ENCODE peak calls at places on chromosomes 13 and 19, in six cellular contexts. One of them, this sample, is unnamed.

GRCh38 chr13:110644892-110645521 is 29.7 kb downstream of the NAXD start:
- DNase-seq in heart left ventricle: peak
- DNase-seq in neural progenitor cell: peak
- DNase-seq in GM12865: peak
- DNase-seq in Calu3: no peak
- DNase-seq in astrocyte of the cerebellum: no peak
- DNase-seq in this sample: peak

GRCh38 chr13:104984296-104984818 is 1551.1 kb downstream of the EFNB2 start:
- DNase-seq in GM12865: peak
- DNase-seq in Calu3: no peak
- DNase-seq in astrocyte of the cerebellum: peak
- DNase-seq in neural progenitor cell: no peak
- DNase-seq in heart left ventricle: peak
- DNase-seq in this sample: peak

GRCh38 chr13:27636624-27637288 is 15.1 kb downstream of the POLR1D start:
- DNase-seq in GM12865: no peak
- DNase-seq in neural progenitor cell: no peak
- DNase-seq in Calu3: no peak
- DNase-seq in astrocyte of the cerebellum: no peak
- DNase-seq in heart left ventricle: no peak
- DNase-seq in this sample: no peak

GRCh38 chr19:54209748-54210494 is 9.3 kb downstream of the RPS9 start:
- DNase-seq in heart left ventricle: peak
- DNase-seq in astrocyte of the cerebellum: peak
- DNase-seq in Calu3: peak
- DNase-seq in GM12865: no peak
- DNase-seq in neural progenitor cell: no peak
- DNase-seq in this sample: peak

GRCh38 chr13:111944171-111944583 is 122.8 kb upstream of the SOX1 start:
- DNase-seq in GM12865: no peak
- DNase-seq in neural progenitor cell: no peak
- DNase-seq in heart left ventricle: no peak
- DNase-seq in astrocyte of the cerebellum: no peak
- DNase-seq in Calu3: no peak
- DNase-seq in this sample: no peak

GRCh38 chr19:6853868-6854267 is 33.5 kb upstream of the ADGRE1 start:
- DNase-seq in heart left ventricle: no peak
- DNase-seq in neural progenitor cell: no peak
- DNase-seq in astrocyte of the cerebellum: no peak
- DNase-seq in Calu3: no peak
- DNase-seq in GM12865: no peak
- DNase-seq in this sample: no peak

GRCh38 chr13:98453254-98453843 is 123.6 kb downstream of the STK24 start:
- DNase-seq in heart left ventricle: no peak
- DNase-seq in astrocyte of the cerebellum: no peak
- DNase-seq in Calu3: no peak
- DNase-seq in neural progenitor cell: no peak
- DNase-seq in GM12865: no peak
- DNase-seq in this sample: no peak

GRCh38 chr19:6794817-6795431 is 22.4 kb downstream of the VAV1 start:
- DNase-seq in astrocyte of the cerebellum: no peak
- DNase-seq in heart left ventricle: no peak
- DNase-seq in Calu3: no peak
- DNase-seq in neural progenitor cell: no peak
- DNase-seq in GM12865: no peak
- DNase-seq in this sample: no peak

GRCh38 chr19:4066176-4066606 is 508 bp downstream of the ZBTB7A start:
- DNase-seq in Calu3: no peak
- DNase-seq in GM12865: no peak
- DNase-seq in heart left ventricle: peak
- DNase-seq in astrocyte of the cerebellum: no peak
- DNase-seq in neural progenitor cell: no peak
- DNase-seq in this sample: peak

GRCh38 chr19:48553676-48554384 is 1.9 kb downstream of the SULT2B1 start:
- DNase-seq in neural progenitor cell: peak
- DNase-seq in Calu3: peak
- DNase-seq in GM12865: no peak
- DNase-seq in heart left ventricle: no peak
- DNase-seq in astrocyte of the cerebellum: no peak
- DNase-seq in this sample: peak

GRCh38 chr13:26538363-26539317 is 18.8 kb upstream of the WASF3 start:
- DNase-seq in Calu3: no peak
- DNase-seq in astrocyte of the cerebellum: no peak
- DNase-seq in heart left ventricle: no peak
- DNase-seq in neural progenitor cell: no peak
- DNase-seq in GM12865: no peak
- DNase-seq in this sample: no peak

GRCh38 chr19:15354557-15355296 is 22.4 kb upstream of the BRD4 start:
- DNase-seq in Calu3: no peak
- DNase-seq in astrocyte of the cerebellum: no peak
- DNase-seq in GM12865: no peak
- DNase-seq in heart left ventricle: peak
- DNase-seq in neural progenitor cell: no peak
- DNase-seq in this sample: no peak

GRCh38 chr13:97945342-97945741 is 8.1 kb upstream of the IPO5 start:
- DNase-seq in GM12865: no peak
- DNase-seq in astrocyte of the cerebellum: no peak
- DNase-seq in Calu3: no peak
- DNase-seq in neural progenitor cell: no peak
- DNase-seq in heart left ventricle: no peak
- DNase-seq in this sample: no peak

GRCh38 chr13:109196896-109197295 is 567.5 kb downstream of the MYO16 start:
- DNase-seq in astrocyte of the cerebellum: no peak
- DNase-seq in heart left ventricle: no peak
- DNase-seq in neural progenitor cell: peak
- DNase-seq in Calu3: no peak
- DNase-seq in GM12865: no peak
- DNase-seq in this sample: no peak

GRCh38 chr19:48718711-48719231 is 754 bp downstream of the MAMSTR start:
- DNase-seq in GM12865: no peak
- DNase-seq in Calu3: no peak
- DNase-seq in astrocyte of the cerebellum: no peak
- DNase-seq in neural progenitor cell: no peak
- DNase-seq in heart left ventricle: peak
- DNase-seq in this sample: no peak

DNA sequence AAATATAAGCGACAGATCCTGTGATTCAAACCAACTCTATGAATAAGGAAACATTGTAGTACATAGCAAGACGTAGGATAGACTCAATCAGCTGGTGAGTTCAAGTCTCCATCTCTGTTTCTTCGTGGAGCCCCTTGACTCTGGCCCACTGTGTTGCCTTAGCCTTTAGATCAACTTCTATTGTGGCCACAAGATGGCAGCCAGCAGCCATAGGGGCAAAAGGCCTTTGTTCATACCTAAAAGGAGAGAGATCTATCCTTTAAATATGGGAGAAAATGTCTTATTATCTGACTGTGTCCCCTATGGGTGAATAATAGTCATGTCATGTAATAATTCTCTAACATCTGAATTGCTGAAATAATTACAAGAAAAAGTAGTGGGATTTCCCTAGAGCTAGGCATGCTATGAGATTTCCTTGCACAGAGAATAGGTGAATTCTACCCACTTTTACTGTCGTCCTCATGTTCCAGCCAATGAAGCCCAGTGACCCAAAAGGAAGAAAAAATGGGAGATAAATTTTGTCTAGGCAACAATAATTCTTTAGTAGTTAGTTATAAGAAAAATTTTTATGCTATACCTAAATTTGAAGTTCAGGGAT is 129.4 kb downstream of the PCDH20 start:
- DNase-seq in Calu3: no peak
- DNase-seq in neural progenitor cell: peak
- DNase-seq in astrocyte of the cerebellum: no peak
- DNase-seq in heart left ventricle: no peak
- DNase-seq in GM12865: peak
- DNase-seq in this sample: no peak
- TF ChIP-seq CTCF in Calu3: no peak
- TF ChIP-seq CTCF in neural progenitor cell: peak
- TF ChIP-seq CTCF in astrocyte of the cerebellum: no peak
- TF ChIP-seq CTCF in heart left ventricle: no peak
- TF ChIP-seq CTCF in GM12865: peak
- TF ChIP-seq CTCF in this sample: no peak

DNA sequence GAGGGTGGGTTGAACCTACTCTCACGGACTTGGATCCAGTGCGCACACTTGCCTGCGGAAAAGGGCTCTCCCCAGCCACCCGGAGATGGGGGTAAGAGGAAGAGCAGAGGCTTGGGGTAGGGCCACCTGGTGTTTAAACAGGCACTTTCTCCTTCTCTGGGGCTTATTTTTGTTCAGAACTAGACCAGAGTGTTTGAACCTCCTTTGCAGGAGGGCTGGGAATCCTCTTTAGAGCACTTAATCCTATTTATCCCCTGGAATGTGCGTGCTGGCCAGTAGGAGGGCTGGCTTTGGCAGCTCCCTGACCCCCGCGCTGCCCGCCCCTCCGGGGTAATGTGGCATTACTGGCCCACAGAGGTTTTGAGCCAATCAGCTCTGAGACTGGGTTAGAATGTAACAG is 2.0 kb downstream of the RGS9BP start:
- DNase-seq in neural progenitor cell: peak
- DNase-seq in astrocyte of the cerebellum: no peak
- DNase-seq in Calu3: no peak
- DNase-seq in heart left ventricle: no peak
- DNase-seq in GM12865: no peak
- DNase-seq in this sample: no peak
- TF ChIP-seq CTCF in neural progenitor cell: peak
- TF ChIP-seq CTCF in astrocyte of the cerebellum: no peak
- TF ChIP-seq CTCF in Calu3: no peak
- TF ChIP-seq CTCF in heart left ventricle: no peak
- TF ChIP-seq CTCF in GM12865: no peak
- TF ChIP-seq CTCF in this sample: no peak

GRCh38 chr19:24159707-24160106 is 72.7 kb downstream of the ZNF254 start:
- DNase-seq in GM12865: peak
- DNase-seq in neural progenitor cell: no peak
- DNase-seq in astrocyte of the cerebellum: no peak
- DNase-seq in Calu3: no peak
- DNase-seq in heart left ventricle: no peak
- DNase-seq in this sample: no peak
- TF ChIP-seq CTCF in GM12865: peak
- TF ChIP-seq CTCF in neural progenitor cell: peak
- TF ChIP-seq CTCF in astrocyte of the cerebellum: peak
- TF ChIP-seq CTCF in Calu3: peak
- TF ChIP-seq CTCF in heart left ventricle: no peak
- TF ChIP-seq CTCF in this sample: no peak

DNA sequence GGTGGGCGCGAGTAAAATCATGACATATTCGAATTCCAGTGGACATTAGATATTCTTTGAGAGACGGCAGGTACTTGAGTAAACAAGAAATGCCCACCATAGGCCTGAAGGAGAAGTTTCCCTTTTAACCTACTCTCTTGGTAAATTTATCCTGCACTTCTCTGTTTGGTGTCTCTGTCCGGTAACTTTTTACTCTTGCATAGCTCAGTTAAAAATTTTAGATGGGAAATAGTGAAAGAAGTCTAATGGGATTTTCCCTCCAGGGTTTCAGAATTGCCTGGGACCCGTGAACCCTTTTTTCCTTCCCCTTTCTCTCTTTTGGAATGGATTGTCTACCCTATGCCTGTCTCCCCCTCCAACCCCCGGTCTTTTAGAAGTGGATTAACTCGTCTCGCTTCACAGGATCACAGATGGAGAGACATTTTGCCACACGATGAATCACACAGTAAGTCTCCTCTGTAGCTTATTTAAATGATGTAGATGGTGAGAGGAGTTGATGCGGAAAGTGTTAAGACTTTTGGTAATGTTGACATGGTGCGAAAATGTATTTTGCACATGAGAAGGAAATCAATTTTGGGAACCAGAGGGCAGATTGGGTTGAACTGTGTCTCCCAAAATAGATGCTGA is 511 bp upstream of the MIPEP start:
- DNase-seq in heart left ventricle: no peak
- DNase-seq in Calu3: no peak
- DNase-seq in neural progenitor cell: peak
- DNase-seq in GM12865: peak
- DNase-seq in astrocyte of the cerebellum: no peak
- DNase-seq in this sample: no peak
- TF ChIP-seq CTCF in heart left ventricle: no peak
- TF ChIP-seq CTCF in Calu3: no peak
- TF ChIP-seq CTCF in neural progenitor cell: no peak
- TF ChIP-seq CTCF in GM12865: no peak
- TF ChIP-seq CTCF in astrocyte of the cerebellum: no peak
- TF ChIP-seq CTCF in this sample: no peak

GRCh38 chr13:114115191-114115671 is 17.2 kb downstream of the RASA3 start:
- DNase-seq in neural progenitor cell: no peak
- DNase-seq in heart left ventricle: peak
- DNase-seq in Calu3: peak
- DNase-seq in GM12865: no peak
- DNase-seq in astrocyte of the cerebellum: no peak
- DNase-seq in this sample: peak
- TF ChIP-seq CTCF in neural progenitor cell: no peak
- TF ChIP-seq CTCF in heart left ventricle: no peak
- TF ChIP-seq CTCF in Calu3: no peak
- TF ChIP-seq CTCF in GM12865: no peak
- TF ChIP-seq CTCF in astrocyte of the cerebellum: no peak
- TF ChIP-seq CTCF in this sample: no peak

GRCh38 chr13:67230243-67230773 is at the start of gene PCDH9:
- DNase-seq in heart left ventricle: peak
- DNase-seq in neural progenitor cell: peak
- DNase-seq in Calu3: peak
- DNase-seq in GM12865: peak
- DNase-seq in astrocyte of the cerebellum: peak
- DNase-seq in this sample: peak

GRCh38 chr13:67229438-67230242 is 496 bp downstream of the PCDH9 start:
- DNase-seq in Calu3: no peak
- DNase-seq in heart left ventricle: no peak
- DNase-seq in GM12865: no peak
- DNase-seq in astrocyte of the cerebellum: peak
- DNase-seq in neural progenitor cell: peak
- DNase-seq in this sample: no peak

GRCh38 chr13:67231481-67231940 is 1.4 kb upstream of the PCDH9 start:
- DNase-seq in astrocyte of the cerebellum: no peak
- DNase-seq in neural progenitor cell: peak
- DNase-seq in heart left ventricle: no peak
- DNase-seq in Calu3: no peak
- DNase-seq in GM12865: no peak
- DNase-seq in this sample: no peak

GRCh38 chr13:67232384-67232783 is 2.2 kb upstream of the PCDH9 start:
- DNase-seq in Calu3: no peak
- DNase-seq in neural progenitor cell: no peak
- DNase-seq in astrocyte of the cerebellum: no peak
- DNase-seq in heart left ventricle: no peak
- DNase-seq in GM12865: no peak
- DNase-seq in this sample: no peak

GRCh38 chr13:67230774-67231480 is 791 bp upstream of the PCDH9 start:
- DNase-seq in neural progenitor cell: peak
- DNase-seq in astrocyte of the cerebellum: peak
- DNase-seq in Calu3: peak
- DNase-seq in GM12865: peak
- DNase-seq in heart left ventricle: peak
- DNase-seq in this sample: peak
- TF ChIP-seq CTCF in neural progenitor cell: no peak
- TF ChIP-seq CTCF in astrocyte of the cerebellum: no peak
- TF ChIP-seq CTCF in Calu3: no peak
- TF ChIP-seq CTCF in GM12865: no peak
- TF ChIP-seq CTCF in heart left ventricle: no peak
- TF ChIP-seq CTCF in this sample: no peak